ENCODE peak calls at places on chromosomes 7 and 10, in four cellular contexts. Z, T, H and D are unnamed samples. For H3K4me1, the result is how much of the 10 kb centered on the place peaks cover.

GRCh38 chr10:2599571-2599970 is 467.8 kb upstream of the PFKP start:
- DNase-seq in Z (no peak), T (no peak), H (no peak), D (no peak)

GRCh38 chr10:119360181-119360921 is 153.0 kb downstream of the GRK5 start:
- DNase-seq in Z (peak), T (peak), H (no peak), D (no peak)

GRCh38 chr7:29035044-29035740 is 77.1 kb upstream of the TRIL start:
- DNase-seq in Z (no peak), T (no peak), H (peak), D (no peak)

GRCh38 chr7:6502886-6503285 is 48.4 kb downstream of the GRID2IP start:
- DNase-seq in Z (no peak), T (no peak), H (no peak), D (no peak)

GRCh38 chr7:104156842-104157277 is 51.0 kb downstream of the ORC5 start:
- DNase-seq in Z (no peak), T (no peak), H (peak), D (no peak)

GRCh38 chr7:80879849-80880248 is 39.0 kb downstream of the SEMA3C start:
- DNase-seq in Z (no peak), T (no peak), H (no peak), D (no peak)

GRCh38 chr10:70478191-70479160 is at the start of gene PALD1:
- DNase-seq in Z (peak), T (peak), H (no peak), D (peak)

GRCh38 chr10:55410415-55410885 is 609.4 kb upstream of the PCDH15 start:
- DNase-seq in Z (peak), T (peak), H (no peak), D (peak)

GRCh38 chr7:49497471-49497870 is 276.0 kb upstream of the VWC2 start:
- DNase-seq in Z (no peak), T (no peak), H (no peak), D (no peak)

GRCh38 chr7:45178241-45179225 is 20.9 kb downstream of the RAMP3 start:
- DNase-seq in Z (peak), T (no peak), H (no peak), D (no peak)
- TF ChIP-seq CTCF in Z (no peak), T (no peak), H (no peak), D (no peak)

GRCh38 chr10:51075802-51076201 is 1.5 kb downstream of the PRKG1 start:
- DNase-seq in Z (no peak), T (no peak), H (no peak), D (no peak)

GRCh38 chr10:51073461-51074237 is 638 bp upstream of the PRKG1 start:
- DNase-seq in Z (peak), T (peak), H (no peak), D (peak)

GRCh38 chr10:51073035-51073434 is 1.3 kb upstream of the PRKG1 start:
- DNase-seq in Z (no peak), T (no peak), H (no peak), D (no peak)

GRCh38 chr10:51076442-51076841 is 2.2 kb downstream of the PRKG1 start:
- DNase-seq in Z (no peak), T (no peak), H (no peak), D (no peak)

GRCh38 chr10:51074238-51075028 is at the start of gene PRKG1:
- DNase-seq in Z (peak), T (peak), H (peak), D (peak)
- H3K4me3 ChIP-seq in Z (peak), T (peak), H (peak), D (peak)

GRCh38 chr7:150404785-150405583 is 25.9 kb downstream of the ZNF775 start:
- DNase-seq in Z (peak), T (peak), H (no peak), D (peak)
- H3K4me1 ChIP-seq in Z (under half), T (under half), H (under half), D (under half)

GRCh38 chr7:121697731-121698396 is 175.1 kb upstream of the PTPRZ1 start:
- DNase-seq in Z (no peak), T (no peak), H (no peak), D (no peak)
- TF ChIP-seq CTCF in Z (no peak), T (no peak), H (no peak), D (no peak)

GRCh38 chr7:90404777-90405176 is 1.5 kb downstream of the CLDN12 start:
- DNase-seq in Z (no peak), T (no peak), H (no peak), D (no peak)
- H3K4me3 ChIP-seq in Z (peak), T (peak), H (no peak), D (no peak)

DNA sequence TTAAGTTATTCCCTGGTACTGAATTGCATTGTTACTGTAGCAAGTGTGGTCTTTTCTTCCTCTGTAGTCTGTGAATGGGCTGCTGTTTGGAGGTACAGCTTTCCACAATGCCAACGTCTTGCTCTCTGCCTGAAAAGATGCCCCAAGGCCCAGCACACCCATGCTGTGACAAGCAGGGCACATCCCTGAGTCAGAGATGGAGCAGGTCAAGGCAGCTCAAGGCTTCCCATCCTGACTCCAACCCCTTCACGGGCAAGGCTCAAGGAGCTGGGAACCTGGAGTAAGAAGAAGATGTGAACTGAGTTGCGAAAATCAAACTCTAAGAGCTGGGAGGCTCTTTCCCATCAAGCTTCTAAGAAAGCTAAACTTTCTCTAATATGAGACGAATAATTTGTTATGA is 27.2 kb downstream of the SVIL start:
- DNase-seq in Z (no peak), T (no peak), H (no peak), D (no peak)
- H3K4me1 ChIP-seq in Z (half or more), T (half or more), H (under half), D (half or more)

DNA sequence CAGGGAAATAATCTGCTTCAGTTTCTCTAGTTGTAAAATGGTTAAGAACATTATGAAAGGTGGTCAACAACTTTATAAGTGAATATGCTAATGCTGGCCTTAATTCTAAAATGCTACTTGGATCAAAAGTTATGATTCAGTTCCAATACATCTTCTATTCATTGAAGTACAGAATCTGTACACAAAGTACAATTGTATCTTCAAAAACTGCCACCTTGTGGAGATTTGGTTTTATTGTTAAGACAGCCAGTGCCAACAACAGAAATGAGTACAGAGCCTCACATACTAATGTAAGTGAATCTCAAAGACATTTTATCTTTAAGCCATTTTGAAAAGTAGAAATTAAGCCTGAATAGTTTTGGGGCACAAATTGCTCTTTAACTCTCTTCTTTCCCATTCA is 194.0 kb downstream of the CFTR start:
- DNase-seq in Z (no peak), T (no peak), H (no peak), D (no peak)
- TF ChIP-seq CTCF in Z (no peak), T (peak), H (peak), D (peak)

GRCh38 chr7:155458317-155459132 is 596 bp downstream of the EN2 start:
- DNase-seq in Z (no peak), T (no peak), H (no peak), D (no peak)
- H3K4me3 ChIP-seq in Z (peak), T (peak), H (peak), D (peak)

DNA sequence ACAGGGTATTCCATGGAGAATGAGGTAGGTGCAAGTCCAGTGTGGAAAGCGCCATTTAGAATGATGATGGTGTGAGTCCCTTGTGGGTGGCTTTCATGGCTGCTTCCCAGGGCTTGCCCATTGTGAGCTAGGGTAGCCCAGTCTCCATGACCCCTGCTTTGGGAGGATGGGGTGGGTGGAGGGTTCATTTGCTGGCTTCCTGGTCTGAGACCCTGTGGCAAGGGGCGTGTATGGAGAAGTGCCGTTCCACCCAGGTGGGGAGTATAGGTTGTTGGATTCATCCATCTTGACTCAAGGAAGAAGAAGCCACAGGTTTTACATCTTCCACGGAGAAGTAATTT is 27.7 kb downstream of the CCM2 start:
- DNase-seq in Z (no peak), T (no peak), H (no peak), D (peak)
- H3K4me1 ChIP-seq in Z (under half), T (under half), H (under half), D (under half)